ENCODE peak calls at places on chromosome 20, in four cellular contexts. O, Q, F and T are unnamed samples.

GRCh38 chr20:53488779-53489272 is 104.8 kb downstream of the ZNF217 start:
- DNase-seq in O (no peak), Q (no peak), F (no peak), T (no peak)

GRCh38 chr20:6490849-6491248 is 276.6 kb upstream of the BMP2 start:
- DNase-seq in O (no peak), F (peak), Q (no peak), T (no peak)

GRCh38 chr20:44702776-44703175 is 12.4 kb upstream of the CCN5 start:
- DNase-seq in Q (no peak), F (no peak), O (peak), T (no peak)

GRCh38 chr20:4322499-4322898 is 307.1 kb upstream of the RNF24 start:
- DNase-seq in Q (no peak), O (no peak), F (no peak), T (no peak)

GRCh38 chr20:16261733-16262277 is 311.4 kb downstream of the KIF16B start:
- DNase-seq in O (no peak), Q (no peak), F (no peak), T (no peak)

GRCh38 chr20:53622247-53623114 is 28.8 kb upstream of the ZNF217 start:
- DNase-seq in Q (no peak), O (no peak), F (peak), T (no peak)

GRCh38 chr20:44659931-44660330 is 8.4 kb upstream of the ADA start:
- DNase-seq in F (no peak), Q (no peak), O (no peak), T (no peak)

GRCh38 chr20:1568166-1568490 is 10.6 kb upstream of the SIRPD start:
- DNase-seq in Q (no peak), F (peak), O (peak), T (no peak)

GRCh38 chr20:4850960-4851359 is 129.3 kb downstream of the PRND start:
- DNase-seq in O (no peak), Q (no peak), F (no peak), T (no peak)

GRCh38 chr20:8132632-8133587 is 844 bp downstream of the PLCB1 start:
- DNase-seq in F (no peak), O (no peak), Q (no peak), T (peak)

GRCh38 chr20:41050361-41051019 is 21.9 kb downstream of the TOP1 start:
- DNase-seq in O (peak), F (no peak), Q (no peak), T (no peak)

GRCh38 chr20:51216850-51217249 is 193.9 kb upstream of the KCNG1 start:
- DNase-seq in O (no peak), Q (no peak), F (no peak), T (no peak)

GRCh38 chr20:6502219-6502618 is 265.3 kb upstream of the BMP2 start:
- DNase-seq in Q (no peak), O (no peak), F (no peak), T (no peak)

GRCh38 chr20:18032977-18033892 is 24.5 kb downstream of the OVOL2 start:
- DNase-seq in Q (no peak), O (peak), F (peak), T (no peak)

GRCh38 chr20:4303136-4303535 is 287.8 kb upstream of the RNF24 start:
- DNase-seq in F (no peak), O (no peak), Q (no peak), T (no peak)

GRCh38 chr20:63641792-63642517 is 11.3 kb downstream of the STMN3 start:
- DNase-seq in O (peak), F (peak), Q (peak), T (peak)
- TF ChIP-seq SMC3 in O (peak), F (no peak), Q (peak), T (peak)

GRCh38 chr20:48326868-48327267 is 500.9 kb downstream of the PREX1 start:
- DNase-seq in Q (no peak), F (no peak), O (no peak), T (no peak)

GRCh38 chr20:48325656-48326433 is 502.0 kb downstream of the PREX1 start:
- DNase-seq in F (no peak), Q (no peak), O (no peak), T (no peak)

GRCh38 chr20:48324744-48325143 is 503.1 kb downstream of the PREX1 start:
- DNase-seq in Q (no peak), F (no peak), O (no peak), T (no peak)

GRCh38 chr20:48329216-48329615 is 498.6 kb downstream of the PREX1 start:
- DNase-seq in O (no peak), F (no peak), Q (no peak), T (no peak)

DNA sequence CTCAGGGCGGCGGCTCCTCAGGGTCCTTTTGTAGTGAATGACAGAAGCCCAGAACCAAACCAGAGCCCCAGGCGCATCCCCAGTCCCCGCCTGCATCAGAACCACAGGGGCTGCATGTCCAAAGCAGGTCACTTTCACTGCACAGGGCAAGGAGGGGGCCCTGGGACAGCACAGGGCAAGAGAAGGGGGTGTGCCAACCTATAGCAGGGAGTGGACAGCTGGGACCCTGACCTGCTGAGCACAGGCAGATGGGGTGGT is 501.4 kb downstream of the PREX1 start:
- DNase-seq in F (no peak), O (no peak), Q (no peak), T (no peak)
- TF ChIP-seq SMC3 in F (no peak), O (no peak), Q (no peak), T (no peak)

GRCh38 chr20:57443866-57444265 is 52.7 kb downstream of the RBM38 start:
- DNase-seq in F (no peak), Q (no peak), O (no peak), T (no peak)

GRCh38 chr20:57443349-57443748 is 52.2 kb downstream of the RBM38 start:
- DNase-seq in Q (no peak), F (no peak), O (no peak), T (no peak)

GRCh38 chr20:57445298-57445697 is 54.1 kb downstream of the RBM38 start:
- DNase-seq in Q (no peak), O (peak), F (no peak), T (no peak)

GRCh38 chr20:57445774-57446173 is 54.6 kb downstream of the RBM38 start:
- DNase-seq in O (no peak), F (no peak), Q (no peak), T (no peak)

GRCh38 chr20:57444394-57445048 is 53.3 kb downstream of the RBM38 start:
- DNase-seq in O (no peak), F (no peak), Q (no peak), T (no peak)
- TF ChIP-seq SMC3 in O (no peak), F (no peak), Q (no peak), T (no peak)

DNA sequence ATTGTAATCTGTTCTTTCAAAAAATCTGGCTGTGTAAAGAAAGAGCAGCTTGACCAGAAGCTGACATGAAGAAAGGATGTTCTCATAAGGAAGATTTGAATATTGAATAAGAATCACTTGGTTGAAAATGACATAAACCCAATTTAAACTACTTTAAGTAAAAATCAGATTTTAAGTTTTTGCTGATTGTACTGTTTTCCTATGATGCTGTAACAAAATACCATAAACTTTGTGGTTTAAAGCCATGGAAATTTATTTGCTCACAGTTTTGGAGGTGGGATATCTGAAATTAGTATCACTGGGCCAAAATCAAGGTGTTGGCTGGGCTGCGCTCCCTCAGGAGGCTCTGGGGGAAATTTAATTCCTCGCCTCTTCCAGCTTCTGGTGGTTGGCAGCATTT is 141.1 kb upstream of the ZFP64 start:
- DNase-seq in F (no peak), O (no peak), Q (no peak), T (no peak)
- TF ChIP-seq SMC3 in F (no peak), O (no peak), Q (no peak), T (no peak)

GRCh38 chr20:10626896-10627295 is 46.9 kb downstream of the JAG1 start:
- DNase-seq in O (no peak), F (no peak), Q (no peak), T (no peak)

GRCh38 chr20:10625641-10626040 is 48.2 kb downstream of the JAG1 start:
- DNase-seq in F (no peak), O (no peak), Q (no peak), T (no peak)

GRCh38 chr20:10619427-10619826 is 54.4 kb downstream of the JAG1 start:
- DNase-seq in O (peak), F (no peak), Q (no peak), T (no peak)

GRCh38 chr20:10621159-10621558 is 52.6 kb downstream of the JAG1 start:
- DNase-seq in F (no peak), Q (no peak), O (no peak), T (no peak)

GRCh38 chr20:10622657-10623418 is 51.0 kb downstream of the JAG1 start:
- DNase-seq in F (no peak), O (peak), Q (no peak), T (no peak)
- TF ChIP-seq SMC3 in F (no peak), O (no peak), Q (no peak), T (no peak)

GRCh38 chr20:47251154-47252020 is 105.1 kb downstream of the ZMYND8 start:
- DNase-seq in O (no peak), F (no peak), Q (no peak), T (no peak)
- TF ChIP-seq SMC3 in O (no peak), F (no peak), Q (no peak), T (no peak)